ENCODE peak calls at places on chromosomes 11 and 22, in four cellular contexts. W is left ventricle myocardium inferior; M is pons; R is CD4-positive, CD25-positive, alpha-beta regulatory T cell. Q is an unnamed sample.

GRCh38 chr22:37049224-37049623 is 2.3 kb upstream of the KCTD17 start:
- DNase-seq in R (no peak), W (no peak), M (no peak), Q (no peak)

GRCh38 chr11:86180415-86180814 is 64.1 kb upstream of the EED start:
- DNase-seq in M (no peak), W (no peak), R (no peak), Q (no peak)

GRCh38 chr11:2671748-2672147 is 28.0 kb downstream of the KCNQ1OT1 start:
- DNase-seq in R (no peak), W (no peak), M (no peak), Q (no peak)

GRCh38 chr22:30747493-30747892 is 52.8 kb downstream of the OSBP2 start:
- DNase-seq in M (no peak), R (no peak), W (no peak), Q (no peak)

GRCh38 chr11:46254135-46254491 is 23.3 kb upstream of the CREB3L1 start:
- DNase-seq in W (no peak), R (no peak), M (no peak), Q (no peak)

GRCh38 chr11:5103066-5103465 is 33.7 kb downstream of the OR52E1 start:
- DNase-seq in M (no peak), R (no peak), W (no peak), Q (no peak)

GRCh38 chr11:118211006-118211405 is 13.8 kb downstream of the JAML start:
- DNase-seq in W (no peak), M (no peak), R (no peak), Q (no peak)

GRCh38 chr11:1181420-1181819 is 23.7 kb downstream of the MUC5AC start:
- DNase-seq in R (no peak), W (no peak), M (no peak), Q (no peak)

GRCh38 chr22:42912049-42912448 is 55.0 kb upstream of the ARFGAP3 start:
- DNase-seq in M (no peak), R (no peak), W (no peak), Q (no peak)

GRCh38 chr11:91857194-91857593 is 367.4 kb upstream of the FAT3 start:
- DNase-seq in M (no peak), R (no peak), W (no peak), Q (no peak)

GRCh38 chr11:131978351-131978750 is 607.9 kb downstream of the NTM start:
- DNase-seq in W (no peak), M (no peak), R (no peak), Q (no peak)

GRCh38 chr11:117735350-117735977 is 61.6 kb downstream of the DSCAML1 start:
- DNase-seq in M (peak), W (no peak), R (no peak), Q (no peak)

Q was measured in left lobe of liver.